ENCODE peak calls at places on chromosomes 13 and 19, in nine cellular contexts. One of them, this sample, is unnamed.

GRCh38 chr13:78998736-78999135 is 339.8 kb upstream of the OBI1 start:
- DNase-seq in SW480: no peak
- DNase-seq in right cardiac atrium: no peak
- DNase-seq in stimulated activated CD4-positive, alpha-beta T cell treated with anti-CD3 and anti-CD28 coated beads, Interleukin-12 subunit alpha, Interleukin-12 subunit beta, amount 100 ng/mL, for 24 hours: no peak
- DNase-seq in PC-9: no peak
- DNase-seq in HFF-Myc: no peak
- DNase-seq in NCI-H1092 treated with DMSO at 0.1 percent for 48 hours: no peak
- DNase-seq in kidney glomerular epithelial cell: no peak
- DNase-seq in HT-29: no peak
- DNase-seq in this sample: no peak

GRCh38 chr19:17953869-17954268 is 13.0 kb upstream of the KCNN1 start:
- DNase-seq in SW480: peak
- DNase-seq in right cardiac atrium: no peak
- DNase-seq in stimulated activated CD4-positive, alpha-beta T cell treated with anti-CD3 and anti-CD28 coated beads, Interleukin-12 subunit alpha, Interleukin-12 subunit beta, amount 100 ng/mL, for 24 hours: no peak
- DNase-seq in PC-9: no peak
- DNase-seq in HFF-Myc: no peak
- DNase-seq in NCI-H1092 treated with DMSO at 0.1 percent for 48 hours: no peak
- DNase-seq in kidney glomerular epithelial cell: no peak
- DNase-seq in HT-29: no peak
- DNase-seq in this sample: no peak

GRCh38 chr13:43355774-43356173 is 332.4 kb downstream of the DNAJC15 start:
- DNase-seq in SW480: no peak
- DNase-seq in right cardiac atrium: no peak
- DNase-seq in stimulated activated CD4-positive, alpha-beta T cell treated with anti-CD3 and anti-CD28 coated beads, Interleukin-12 subunit alpha, Interleukin-12 subunit beta, amount 100 ng/mL, for 24 hours: no peak
- DNase-seq in PC-9: no peak
- DNase-seq in HFF-Myc: no peak
- DNase-seq in NCI-H1092 treated with DMSO at 0.1 percent for 48 hours: no peak
- DNase-seq in kidney glomerular epithelial cell: no peak
- DNase-seq in HT-29: no peak
- DNase-seq in this sample: no peak

GRCh38 chr13:23462815-23463559 is 29.5 kb upstream of the SACS start:
- DNase-seq in SW480: no peak
- DNase-seq in right cardiac atrium: no peak
- DNase-seq in stimulated activated CD4-positive, alpha-beta T cell treated with anti-CD3 and anti-CD28 coated beads, Interleukin-12 subunit alpha, Interleukin-12 subunit beta, amount 100 ng/mL, for 24 hours: no peak
- DNase-seq in PC-9: no peak
- DNase-seq in HFF-Myc: no peak
- DNase-seq in NCI-H1092 treated with DMSO at 0.1 percent for 48 hours: no peak
- DNase-seq in kidney glomerular epithelial cell: no peak
- DNase-seq in HT-29: no peak
- DNase-seq in this sample: no peak

GRCh38 chr19:20028611-20029010 is 10.7 kb downstream of the ZNF682 start:
- DNase-seq in SW480: no peak
- DNase-seq in right cardiac atrium: no peak
- DNase-seq in stimulated activated CD4-positive, alpha-beta T cell treated with anti-CD3 and anti-CD28 coated beads, Interleukin-12 subunit alpha, Interleukin-12 subunit beta, amount 100 ng/mL, for 24 hours: no peak
- DNase-seq in PC-9: no peak
- DNase-seq in HFF-Myc: no peak
- DNase-seq in NCI-H1092 treated with DMSO at 0.1 percent for 48 hours: no peak
- DNase-seq in kidney glomerular epithelial cell: no peak
- DNase-seq in HT-29: no peak
- DNase-seq in this sample: no peak

GRCh38 chr19:17328517-17329060 is 6.1 kb downstream of the ANO8 start:
- DNase-seq in SW480: no peak
- DNase-seq in right cardiac atrium: no peak
- DNase-seq in stimulated activated CD4-positive, alpha-beta T cell treated with anti-CD3 and anti-CD28 coated beads, Interleukin-12 subunit alpha, Interleukin-12 subunit beta, amount 100 ng/mL, for 24 hours: no peak
- DNase-seq in PC-9: no peak
- DNase-seq in HFF-Myc: no peak
- DNase-seq in NCI-H1092 treated with DMSO at 0.1 percent for 48 hours: no peak
- DNase-seq in kidney glomerular epithelial cell: no peak
- DNase-seq in HT-29: no peak
- DNase-seq in this sample: no peak

GRCh38 chr13:46521921-46522691 is 30.9 kb upstream of the LRCH1 start:
- DNase-seq in SW480: no peak
- DNase-seq in right cardiac atrium: no peak
- DNase-seq in stimulated activated CD4-positive, alpha-beta T cell treated with anti-CD3 and anti-CD28 coated beads, Interleukin-12 subunit alpha, Interleukin-12 subunit beta, amount 100 ng/mL, for 24 hours: no peak
- DNase-seq in PC-9: no peak
- DNase-seq in HFF-Myc: no peak
- DNase-seq in NCI-H1092 treated with DMSO at 0.1 percent for 48 hours: no peak
- DNase-seq in kidney glomerular epithelial cell: peak
- DNase-seq in HT-29: no peak
- DNase-seq in this sample: no peak

GRCh38 chr19:34480971-34481821 is at the start of gene WTIP:
- DNase-seq in SW480: peak
- DNase-seq in right cardiac atrium: peak
- DNase-seq in stimulated activated CD4-positive, alpha-beta T cell treated with anti-CD3 and anti-CD28 coated beads, Interleukin-12 subunit alpha, Interleukin-12 subunit beta, amount 100 ng/mL, for 24 hours: no peak
- DNase-seq in PC-9: peak
- DNase-seq in HFF-Myc: no peak
- DNase-seq in NCI-H1092 treated with DMSO at 0.1 percent for 48 hours: no peak
- DNase-seq in kidney glomerular epithelial cell: peak
- DNase-seq in HT-29: no peak
- DNase-seq in this sample: no peak

GRCh38 chr13:21133077-21133476 is 43.3 kb downstream of the SKA3 start:
- DNase-seq in SW480: no peak
- DNase-seq in right cardiac atrium: no peak
- DNase-seq in stimulated activated CD4-positive, alpha-beta T cell treated with anti-CD3 and anti-CD28 coated beads, Interleukin-12 subunit alpha, Interleukin-12 subunit beta, amount 100 ng/mL, for 24 hours: no peak
- DNase-seq in PC-9: no peak
- DNase-seq in HFF-Myc: no peak
- DNase-seq in NCI-H1092 treated with DMSO at 0.1 percent for 48 hours: no peak
- DNase-seq in kidney glomerular epithelial cell: no peak
- DNase-seq in HT-29: no peak
- DNase-seq in this sample: no peak

GRCh38 chr13:95207769-95208366 is 93.4 kb downstream of the ABCC4 start:
- DNase-seq in SW480: no peak
- DNase-seq in right cardiac atrium: no peak
- DNase-seq in stimulated activated CD4-positive, alpha-beta T cell treated with anti-CD3 and anti-CD28 coated beads, Interleukin-12 subunit alpha, Interleukin-12 subunit beta, amount 100 ng/mL, for 24 hours: no peak
- DNase-seq in PC-9: no peak
- DNase-seq in HFF-Myc: no peak
- DNase-seq in NCI-H1092 treated with DMSO at 0.1 percent for 48 hours: no peak
- DNase-seq in kidney glomerular epithelial cell: no peak
- DNase-seq in HT-29: no peak
- DNase-seq in this sample: no peak

GRCh38 chr13:21075303-21076264 is 14.2 kb upstream of the LATS2 start:
- DNase-seq in SW480: no peak
- DNase-seq in right cardiac atrium: no peak
- DNase-seq in stimulated activated CD4-positive, alpha-beta T cell treated with anti-CD3 and anti-CD28 coated beads, Interleukin-12 subunit alpha, Interleukin-12 subunit beta, amount 100 ng/mL, for 24 hours: no peak
- DNase-seq in PC-9: no peak
- DNase-seq in HFF-Myc: no peak
- DNase-seq in NCI-H1092 treated with DMSO at 0.1 percent for 48 hours: no peak
- DNase-seq in kidney glomerular epithelial cell: no peak
- DNase-seq in HT-29: no peak
- DNase-seq in this sample: no peak

GRCh38 chr19:18987456-18987855 is 45.9 kb downstream of the SUGP2 start:
- DNase-seq in SW480: no peak
- DNase-seq in right cardiac atrium: no peak
- DNase-seq in stimulated activated CD4-positive, alpha-beta T cell treated with anti-CD3 and anti-CD28 coated beads, Interleukin-12 subunit alpha, Interleukin-12 subunit beta, amount 100 ng/mL, for 24 hours: no peak
- DNase-seq in PC-9: no peak
- DNase-seq in HFF-Myc: no peak
- DNase-seq in NCI-H1092 treated with DMSO at 0.1 percent for 48 hours: no peak
- DNase-seq in kidney glomerular epithelial cell: no peak
- DNase-seq in HT-29: no peak
- DNase-seq in this sample: no peak

GRCh38 chr13:82654851-82655517 is 1227.3 kb downstream of the SLITRK1 start:
- DNase-seq in SW480: no peak
- DNase-seq in right cardiac atrium: peak
- DNase-seq in stimulated activated CD4-positive, alpha-beta T cell treated with anti-CD3 and anti-CD28 coated beads, Interleukin-12 subunit alpha, Interleukin-12 subunit beta, amount 100 ng/mL, for 24 hours: no peak
- DNase-seq in PC-9: no peak
- DNase-seq in HFF-Myc: no peak
- DNase-seq in NCI-H1092 treated with DMSO at 0.1 percent for 48 hours: no peak
- DNase-seq in kidney glomerular epithelial cell: no peak
- DNase-seq in HT-29: peak
- DNase-seq in this sample: peak

GRCh38 chr19:55640577-55641375 is at the start of gene ZNF580:
- DNase-seq in SW480: peak
- DNase-seq in right cardiac atrium: peak
- DNase-seq in stimulated activated CD4-positive, alpha-beta T cell treated with anti-CD3 and anti-CD28 coated beads, Interleukin-12 subunit alpha, Interleukin-12 subunit beta, amount 100 ng/mL, for 24 hours: peak
- DNase-seq in PC-9: peak
- DNase-seq in HFF-Myc: no peak
- DNase-seq in NCI-H1092 treated with DMSO at 0.1 percent for 48 hours: peak
- DNase-seq in kidney glomerular epithelial cell: peak
- DNase-seq in HT-29: peak
- DNase-seq in this sample: peak

GRCh38 chr13:49220856-49221614 is 897 bp downstream of the MLNR start:
- DNase-seq in SW480: no peak
- DNase-seq in right cardiac atrium: no peak
- DNase-seq in stimulated activated CD4-positive, alpha-beta T cell treated with anti-CD3 and anti-CD28 coated beads, Interleukin-12 subunit alpha, Interleukin-12 subunit beta, amount 100 ng/mL, for 24 hours: no peak
- DNase-seq in PC-9: no peak
- DNase-seq in HFF-Myc: no peak
- DNase-seq in NCI-H1092 treated with DMSO at 0.1 percent for 48 hours: no peak
- DNase-seq in kidney glomerular epithelial cell: no peak
- DNase-seq in HT-29: no peak
- DNase-seq in this sample: no peak

GRCh38 chr13:51502206-51502651 is 49.4 kb upstream of the INTS6 start:
- DNase-seq in SW480: no peak
- DNase-seq in right cardiac atrium: no peak
- DNase-seq in stimulated activated CD4-positive, alpha-beta T cell treated with anti-CD3 and anti-CD28 coated beads, Interleukin-12 subunit alpha, Interleukin-12 subunit beta, amount 100 ng/mL, for 24 hours: peak
- DNase-seq in PC-9: no peak
- DNase-seq in HFF-Myc: no peak
- DNase-seq in NCI-H1092 treated with DMSO at 0.1 percent for 48 hours: no peak
- DNase-seq in kidney glomerular epithelial cell: no peak
- DNase-seq in HT-29: no peak
- DNase-seq in this sample: no peak

This sample was measured in LoVo.